ENCODE peak calls at places on chromosome 7, in five cellular contexts. L is GM23338, V is stomach, T is GM12891, E is breast epithelium. R is an unnamed sample.

GRCh38 chr7:11914645-11915044 is 82.6 kb upstream of the THSD7A start:
- DNase-seq in L (no peak), V (no peak), T (no peak), E (no peak), R (no peak)

GRCh38 chr7:1403844-1404404 is 55.3 kb downstream of the MICALL2 start:
- DNase-seq in L (peak), V (no peak), T (no peak), E (no peak), R (no peak)

GRCh38 chr7:66697451-66698438 is 42.8 kb upstream of the RABGEF1 start:
- DNase-seq in L (no peak), V (no peak), T (no peak), E (no peak), R (no peak)

GRCh38 chr7:20238754-20239324 is 21.7 kb upstream of the MACC1 start:
- DNase-seq in L (no peak), V (peak), T (no peak), E (peak), R (no peak)

GRCh38 chr7:35781200-35781701 is 19.6 kb upstream of the SEPTIN7 start:
- DNase-seq in L (no peak), V (no peak), T (no peak), E (no peak), R (no peak)

GRCh38 chr7:151631149-151631967 is 111.7 kb upstream of the RHEB start:
- DNase-seq in L (peak), V (peak), T (no peak), E (peak), R (no peak)

GRCh38 chr7:56007891-56008290 is 43.4 kb downstream of the PSPH start:
- DNase-seq in L (no peak), V (no peak), T (no peak), E (no peak), R (no peak)

GRCh38 chr7:1883834-1884582 is 213.9 kb downstream of the ELFN1 start:
- DNase-seq in L (peak), V (no peak), T (no peak), E (no peak), R (no peak)

GRCh38 chr7:106757846-106758245 is 96.9 kb upstream of the CCDC71L start:
- DNase-seq in L (no peak), V (no peak), T (no peak), E (no peak), R (peak)

GRCh38 chr7:133050200-133050995 is 31.5 kb downstream of the CHCHD3 start:
- DNase-seq in L (no peak), V (no peak), T (no peak), E (no peak), R (no peak)

GRCh38 chr7:139108256-139109187 is 998 bp downstream of the ZC3HAV1 start:
- DNase-seq in L (peak), V (peak), T (no peak), E (no peak), R (no peak)

GRCh38 chr7:351256-351655 is 61.3 kb downstream of the FOXL3 start:
- DNase-seq in L (no peak), V (no peak), T (no peak), E (no peak), R (no peak)

GRCh38 chr7:17234398-17235021 is 63.9 kb upstream of the AHR start:
- DNase-seq in L (peak), V (no peak), T (peak), E (peak), R (peak)

GRCh38 chr7:147711429-147711828 is 879.1 kb upstream of the C7orf33 start:
- DNase-seq in L (no peak), V (no peak), T (no peak), E (no peak), R (no peak)

GRCh38 chr7:105127179-105127578 is 113.2 kb downstream of the KMT2E start:
- DNase-seq in L (no peak), V (no peak), T (no peak), E (no peak), R (no peak)

GRCh38 chr7:132516042-132516840 is 60.0 kb downstream of the PLXNA4 start:
- DNase-seq in L (no peak), V (no peak), T (no peak), E (no peak), R (no peak)

GRCh38 chr7:6453737-6454136 is 6.0 kb upstream of the DAGLB start:
- DNase-seq in L (no peak), V (no peak), T (no peak), E (no peak), R (no peak)

GRCh38 chr7:36658603-36659516 is 65.4 kb downstream of the AOAH start:
- DNase-seq in L (peak), V (no peak), T (no peak), E (peak), R (no peak)

GRCh38 chr7:55533050-55533728 is 39.1 kb downstream of the VOPP1 start:
- DNase-seq in L (no peak), V (no peak), T (peak), E (no peak), R (no peak)

GRCh38 chr7:106659369-106659962 is 1.5 kb downstream of the CCDC71L start:
- DNase-seq in L (no peak), V (no peak), T (no peak), E (no peak), R (no peak)

GRCh38 chr7:27181795-27182275 is 3.2 kb downstream of the HOXA11 start:
- DNase-seq in L (no peak), V (peak), T (no peak), E (no peak), R (no peak)

GRCh38 chr7:150934045-150934766 is 43.9 kb downstream of the KCNH2 start:
- DNase-seq in L (no peak), V (no peak), T (no peak), E (no peak), R (no peak)

GRCh38 chr7:100819586-100819985 is 7.7 kb downstream of the EPHB4 start:
- DNase-seq in L (peak), V (no peak), T (no peak), E (no peak), R (no peak)

GRCh38 chr7:102834999-102835398 is 77.8 kb upstream of the LRRC17 start:
- DNase-seq in L (no peak), V (no peak), T (peak), E (no peak), R (no peak)

GRCh38 chr7:50664461-50664922 is 99.3 kb upstream of the DDC start:
- DNase-seq in L (no peak), V (no peak), T (no peak), E (no peak), R (no peak)

GRCh38 chr7:1040790-1041189 is 3.6 kb upstream of the GPR146 start:
- DNase-seq in L (no peak), V (no peak), T (no peak), E (no peak), R (no peak)

GRCh38 chr7:132343196-132343595 is 233.1 kb downstream of the PLXNA4 start:
- DNase-seq in L (no peak), V (no peak), T (no peak), E (no peak), R (no peak)

GRCh38 chr7:23369695-23370404 is 70.7 kb downstream of the MALSU1 start:
- DNase-seq in L (no peak), V (no peak), T (no peak), E (no peak), R (no peak)

GRCh38 chr7:41955475-41956243 is 252.8 kb upstream of the INHBA start:
- DNase-seq in L (peak), V (peak), T (no peak), E (peak), R (peak)

GRCh38 chr7:29865526-29865925 is 59.2 kb downstream of the WIPF3 start:
- DNase-seq in L (no peak), V (peak), T (no peak), E (no peak), R (no peak)

GRCh38 chr7:156334636-156335035 is 305.9 kb upstream of the RNF32 start:
- DNase-seq in L (no peak), V (no peak), T (no peak), E (peak), R (no peak)

GRCh38 chr7:49418964-49419363 is 354.5 kb upstream of the VWC2 start:
- DNase-seq in L (no peak), V (no peak), T (no peak), E (no peak), R (no peak)

GRCh38 chr7:49422564-49422963 is 350.9 kb upstream of the VWC2 start:
- DNase-seq in L (no peak), V (no peak), T (no peak), E (no peak), R (no peak)

GRCh38 chr7:49424109-49424508 is 349.3 kb upstream of the VWC2 start:
- DNase-seq in L (no peak), V (no peak), T (no peak), E (no peak), R (no peak)
- TF ChIP-seq POLR2AphosphoS5 in L (no peak), V (no peak), T (no peak), E (no peak), R (no peak)

GRCh38 chr7:130961128-130961601 is 227.2 kb upstream of the KLF14 start:
- DNase-seq in L (no peak), V (no peak), T (peak), E (no peak), R (peak)
- TF ChIP-seq POLR2AphosphoS5 in L (no peak), V (no peak), T (peak), E (no peak), R (peak)

DNA sequence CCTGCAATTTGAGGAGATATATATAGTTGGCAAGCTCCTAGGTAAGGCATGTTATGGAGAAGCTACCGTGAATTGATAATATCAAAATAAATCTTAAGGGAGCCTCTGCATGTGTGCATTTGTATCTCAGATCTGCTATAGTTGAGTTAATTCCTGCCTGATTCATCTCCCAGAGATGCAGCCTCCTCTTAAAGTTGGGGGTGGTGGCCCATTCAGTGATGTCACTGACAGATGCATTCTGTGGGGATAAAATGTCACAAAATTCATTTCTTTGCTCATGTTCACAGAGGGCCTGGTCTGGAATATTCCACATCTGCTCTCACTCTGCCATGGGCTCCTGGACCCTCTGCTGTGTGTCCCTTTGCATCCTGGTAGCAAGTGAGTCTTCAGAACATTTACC is 185.8 kb upstream of the PRSS1 start:
- DNase-seq in L (no peak), V (no peak), T (no peak), E (no peak), R (no peak)
- TF ChIP-seq POLR2AphosphoS5 in L (no peak), V (no peak), T (no peak), E (no peak), R (no peak)

DNA sequence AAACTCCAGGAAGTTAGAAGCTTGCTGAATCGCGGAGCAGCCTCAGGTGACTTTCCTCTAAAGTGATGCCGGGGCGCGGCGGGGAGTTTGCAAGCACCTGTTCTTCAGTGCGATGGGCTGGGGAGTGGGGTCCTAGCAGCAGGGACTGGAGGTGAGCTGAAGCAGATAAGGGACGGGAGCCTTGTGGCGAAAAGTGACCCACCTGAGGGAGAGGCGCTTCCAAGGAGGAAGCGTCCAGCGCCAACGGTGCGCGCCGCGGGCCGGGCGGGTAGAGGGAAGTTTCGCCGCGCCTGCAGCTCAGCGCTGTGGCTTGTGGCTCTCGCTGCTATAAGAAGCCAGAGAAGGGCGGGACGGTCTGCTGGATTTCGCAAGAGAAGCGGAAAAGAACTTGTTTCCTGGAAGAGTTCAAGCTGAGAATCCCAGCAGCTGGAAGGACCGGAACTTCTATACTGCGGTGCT is at the start of gene STEAP4:
- DNase-seq in L (peak), V (peak), T (no peak), E (peak), R (no peak)
- TF ChIP-seq POLR2AphosphoS5 in L (no peak), V (no peak), T (no peak), E (peak), R (no peak)